ENCODE peak calls at places on chromosome 22, in nine cellular contexts. V, Q, F, W, E, Z, G, I and C are unnamed samples.

GRCh38 chr22:23065495-23066122 is 4.7 kb upstream of the GNAZ start:
- DNase-seq in Z (no peak), W (no peak), V (no peak), F (no peak), E (no peak), G (no peak), I (no peak), Q (no peak), C (no peak)

GRCh38 chr22:45869448-45869847 is 107.5 kb downstream of the WNT7B start:
- DNase-seq in V (no peak), Q (no peak), G (no peak), W (no peak), I (no peak), F (no peak), E (no peak), Z (no peak), C (peak; percentile 56)

GRCh38 chr22:50399751-50400331 is 56.7 kb downstream of the PPP6R2 start:
- DNase-seq in I (no peak), E (peak; percentile 23), Z (peak; percentile 28), W (peak; percentile 19), F (no peak), V (peak; percentile 51), Q (peak; percentile 18), G (peak; percentile 33), C (no peak)

GRCh38 chr22:46070215-46070721 is 80.1 kb upstream of the PPARA start:
- DNase-seq in I (no peak), E (peak; percentile 66), G (no peak), W (peak; percentile 33), F (no peak), Q (peak; percentile 62), Z (no peak), V (no peak), C (no peak)

GRCh38 chr22:30186048-30186447 is 60.5 kb downstream of the LIF start:
- DNase-seq in V (no peak), E (no peak), I (no peak), Z (no peak), G (no peak), W (no peak), Q (no peak), F (no peak), C (no peak)

GRCh38 chr22:44639891-44640617 is 62.0 kb upstream of the PRR5 start:
- DNase-seq in V (no peak), W (no peak), G (no peak), E (no peak), Q (no peak), I (no peak), Z (no peak), F (no peak), C (no peak)

GRCh38 chr22:45451988-45452387 is 38.5 kb downstream of the RIBC2 start:
- DNase-seq in W (no peak), G (no peak), V (no peak), I (no peak), E (no peak), Q (no peak), Z (no peak), F (no peak), C (no peak)

GRCh38 chr22:39994566-39995345 is at the start of gene FAM83F:
- DNase-seq in Z (no peak), I (peak; percentile 7), E (no peak), F (no peak), W (peak; percentile 27), Q (no peak), V (peak; percentile 37), G (no peak), C (no peak)

GRCh38 chr22:31091106-31091975 is 10.2 kb downstream of the SMTN start:
- DNase-seq in Q (no peak), Z (peak; percentile 3), E (no peak), G (no peak), F (no peak), I (no peak), V (no peak), W (no peak), C (no peak)

GRCh38 chr22:39095971-39096370 is 1.1 kb upstream of the APOBEC3H start:
- DNase-seq in W (no peak), E (no peak), Z (no peak), Q (no peak), V (no peak), I (no peak), F (no peak), G (no peak), C (no peak)

GRCh38 chr22:24994070-24994763 is 41.7 kb downstream of the KIAA1671 start:
- DNase-seq in I (no peak), Z (no peak), W (peak; percentile 29), G (no peak), V (no peak), E (no peak), F (no peak), Q (no peak), C (no peak)

GRCh38 chr22:32665676-32666075 is 135.8 kb upstream of the TIMP3 start:
- DNase-seq in I (no peak), W (no peak), V (no peak), E (no peak), Z (no peak), Q (no peak), G (no peak), F (no peak), C (no peak)

GRCh38 chr22:22111983-22112382 is 129.4 kb upstream of the TOP3B start:
- DNase-seq in Q (no peak), G (no peak), Z (no peak), V (no peak), F (no peak), I (no peak), W (no peak), E (no peak), C (no peak)

GRCh38 chr22:46668116-46668515 is 47.9 kb downstream of the GRAMD4 start:
- DNase-seq in F (no peak), E (no peak), Z (no peak), V (no peak), Q (no peak), W (no peak), G (no peak), I (no peak), C (no peak)

GRCh38 chr22:49525776-49526535 is 301.7 kb downstream of the BRD1 start:
- DNase-seq in W (no peak), I (no peak), F (no peak), Z (no peak), E (no peak), V (no peak), G (no peak), Q (no peak), C (no peak)

GRCh38 chr22:37294747-37295146 is 12.4 kb downstream of the CYTH4 start:
- DNase-seq in V (no peak), G (no peak), Z (no peak), F (no peak), I (no peak), E (no peak), W (no peak), Q (no peak), C (no peak)

GRCh38 chr22:44325718-44326548 is 13.2 kb upstream of the SHISAL1 start:
- DNase-seq in Q (peak; percentile 56), E (peak; percentile 84), I (no peak), F (no peak), Z (no peak), G (no peak), W (no peak), V (no peak), C (no peak)

GRCh38 chr22:39244496-39245129 is at the start of gene PDGFB:
- DNase-seq in I (no peak), V (no peak), F (no peak), E (peak; percentile 39), W (no peak), Z (no peak), G (no peak), Q (peak; percentile 48), C (no peak)

GRCh38 chr22:38953091-38953490 is 4.3 kb upstream of the APOBEC3A start:
- DNase-seq in Z (no peak), Q (no peak), F (no peak), I (no peak), G (no peak), V (no peak), E (no peak), W (no peak), C (no peak)